ENCODE peak calls at places on chromosomes 1 and 21, in five cellular contexts. One of them, this sample, is unnamed. For H3K4me1, the result is how much of the 10 kb centered on the place peaks cover.

GRCh38 chr1:2486558-2486957 is 10.5 kb downstream of the PLCH2 start:
- DNase-seq in fibroblast of lung: no peak
- DNase-seq in A673: no peak
- DNase-seq in uterus: no peak
- DNase-seq in CD8-positive, alpha-beta T cell: no peak
- DNase-seq in this sample: no peak

GRCh38 chr1:168470821-168471473 is 72.8 kb downstream of the XCL2 start:
- DNase-seq in fibroblast of lung: peak
- DNase-seq in A673: peak
- DNase-seq in uterus: no peak
- DNase-seq in CD8-positive, alpha-beta T cell: no peak
- DNase-seq in this sample: no peak

GRCh38 chr1:107692580-107693345 is 272.2 kb downstream of the VAV3 start:
- DNase-seq in fibroblast of lung: no peak
- DNase-seq in A673: no peak
- DNase-seq in uterus: no peak
- DNase-seq in CD8-positive, alpha-beta T cell: no peak
- DNase-seq in this sample: no peak

GRCh38 chr1:71228727-71229371 is 148.0 kb upstream of the ZRANB2 start:
- DNase-seq in fibroblast of lung: peak
- DNase-seq in A673: no peak
- DNase-seq in uterus: no peak
- DNase-seq in CD8-positive, alpha-beta T cell: no peak
- DNase-seq in this sample: no peak

GRCh38 chr1:14552246-14552970 is 46.1 kb upstream of the KAZN start:
- DNase-seq in fibroblast of lung: no peak
- DNase-seq in A673: no peak
- DNase-seq in uterus: no peak
- DNase-seq in CD8-positive, alpha-beta T cell: no peak
- DNase-seq in this sample: no peak

GRCh38 chr21:44847261-44848056 is 26.0 kb downstream of the PTTG1IP start:
- DNase-seq in fibroblast of lung: no peak
- DNase-seq in A673: no peak
- DNase-seq in uterus: no peak
- DNase-seq in CD8-positive, alpha-beta T cell: no peak
- DNase-seq in this sample: no peak

GRCh38 chr1:162732566-162733335 is 57.8 kb upstream of the HSD17B7 start:
- DNase-seq in fibroblast of lung: peak
- DNase-seq in A673: peak
- DNase-seq in uterus: peak
- DNase-seq in CD8-positive, alpha-beta T cell: no peak
- DNase-seq in this sample: no peak

GRCh38 chr1:10606070-10606469 is 131.3 kb downstream of the PEX14 start:
- DNase-seq in fibroblast of lung: no peak
- DNase-seq in A673: no peak
- DNase-seq in uterus: no peak
- DNase-seq in CD8-positive, alpha-beta T cell: no peak
- DNase-seq in this sample: no peak

GRCh38 chr1:63883494-63884235 is 109.8 kb downstream of the ROR1 start:
- DNase-seq in fibroblast of lung: no peak
- DNase-seq in A673: no peak
- DNase-seq in uterus: no peak
- DNase-seq in CD8-positive, alpha-beta T cell: no peak
- DNase-seq in this sample: no peak

GRCh38 chr1:6348511-6349191 is 44.9 kb downstream of the ACOT7 start:
- DNase-seq in fibroblast of lung: peak
- DNase-seq in A673: peak
- DNase-seq in uterus: no peak
- DNase-seq in CD8-positive, alpha-beta T cell: no peak
- DNase-seq in this sample: no peak

GRCh38 chr21:43719748-43720538 is 1.0 kb downstream of the PDXK start:
- DNase-seq in fibroblast of lung: no peak
- DNase-seq in A673: no peak
- DNase-seq in uterus: no peak
- DNase-seq in CD8-positive, alpha-beta T cell: no peak
- DNase-seq in this sample: peak

GRCh38 chr21:26840912-26841311 is 4.3 kb downstream of the ADAMTS1 start:
- DNase-seq in fibroblast of lung: peak
- DNase-seq in A673: peak
- DNase-seq in uterus: peak
- DNase-seq in CD8-positive, alpha-beta T cell: no peak
- DNase-seq in this sample: no peak

GRCh38 chr21:26842976-26843911 is 2.0 kb downstream of the ADAMTS1 start:
- DNase-seq in fibroblast of lung: peak
- DNase-seq in A673: peak
- DNase-seq in uterus: peak
- DNase-seq in CD8-positive, alpha-beta T cell: no peak
- DNase-seq in this sample: no peak

GRCh38 chr21:26840206-26840605 is 5.0 kb downstream of the ADAMTS1 start:
- DNase-seq in fibroblast of lung: peak
- DNase-seq in A673: no peak
- DNase-seq in uterus: no peak
- DNase-seq in CD8-positive, alpha-beta T cell: no peak
- DNase-seq in this sample: no peak

GRCh38 chr21:26843912-26844257 is 1.3 kb downstream of the ADAMTS1 start:
- DNase-seq in fibroblast of lung: peak
- DNase-seq in A673: peak
- DNase-seq in uterus: no peak
- DNase-seq in CD8-positive, alpha-beta T cell: no peak
- DNase-seq in this sample: no peak

DNA sequence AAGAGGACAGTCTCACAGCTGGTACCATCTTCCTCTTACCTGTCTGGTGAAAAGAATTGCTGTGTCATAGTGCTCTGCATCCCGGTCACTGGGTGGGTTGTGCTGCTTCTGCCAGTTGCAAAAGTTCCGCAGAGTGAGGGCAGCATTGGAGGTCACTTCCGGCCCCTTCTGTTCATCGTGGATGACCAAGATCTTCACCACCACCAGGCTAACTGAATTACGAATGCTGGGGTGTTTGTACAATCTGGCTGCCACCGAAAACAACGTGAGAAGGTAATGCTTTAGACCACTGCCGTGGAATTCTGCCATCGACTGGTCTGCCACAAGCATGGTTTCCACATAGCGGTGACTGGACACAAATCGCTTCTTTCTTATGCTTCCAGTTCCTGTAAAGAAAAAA is 2.9 kb downstream of the ADAMTS1 start:
- DNase-seq in fibroblast of lung: peak
- DNase-seq in A673: no peak
- DNase-seq in uterus: no peak
- DNase-seq in CD8-positive, alpha-beta T cell: no peak
- DNase-seq in this sample: no peak
- H3K4me1 ChIP-seq in fibroblast of lung: under half
- H3K4me1 ChIP-seq in A673: under half
- H3K4me1 ChIP-seq in uterus: under half
- H3K4me1 ChIP-seq in CD8-positive, alpha-beta T cell: under half
- H3K4me1 ChIP-seq in this sample: under half

GRCh38 chr1:110627763-110628162 is 21.6 kb upstream of the KCNA2 start:
- DNase-seq in fibroblast of lung: no peak
- DNase-seq in A673: no peak
- DNase-seq in uterus: no peak
- DNase-seq in CD8-positive, alpha-beta T cell: no peak
- DNase-seq in this sample: no peak
- H3K4me3 ChIP-seq in fibroblast of lung: no peak
- H3K4me3 ChIP-seq in A673: no peak
- H3K4me3 ChIP-seq in uterus: no peak
- H3K4me3 ChIP-seq in CD8-positive, alpha-beta T cell: no peak
- H3K4me3 ChIP-seq in this sample: no peak

GRCh38 chr1:8506995-8507615 is 189.2 kb downstream of the SLC45A1 start:
- DNase-seq in fibroblast of lung: no peak
- DNase-seq in A673: no peak
- DNase-seq in uterus: no peak
- DNase-seq in CD8-positive, alpha-beta T cell: no peak
- DNase-seq in this sample: peak
- H3K4me1 ChIP-seq in fibroblast of lung: under half
- H3K4me1 ChIP-seq in A673: under half
- H3K4me1 ChIP-seq in uterus: under half
- H3K4me1 ChIP-seq in CD8-positive, alpha-beta T cell: under half
- H3K4me1 ChIP-seq in this sample: under half

DNA sequence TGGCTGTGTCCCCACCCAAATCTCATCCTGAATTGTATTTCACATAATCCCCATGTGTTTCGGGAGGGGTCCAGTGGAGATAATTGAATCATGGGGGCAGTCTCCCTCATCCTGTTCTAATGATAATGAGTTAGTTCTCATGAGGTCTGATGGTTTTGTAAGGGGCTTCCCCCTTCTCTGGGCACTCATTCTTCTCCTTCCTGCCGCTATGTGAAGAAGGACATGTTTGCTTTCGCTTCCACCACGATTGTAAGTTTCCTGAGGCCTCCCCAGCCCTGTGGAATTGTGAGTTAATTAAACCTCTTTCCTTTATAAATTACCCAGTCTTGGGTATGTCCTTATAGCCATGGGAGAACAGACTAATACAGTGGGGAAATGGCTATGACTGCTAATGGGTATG is 72.7 kb upstream of the ZNF648 start:
- DNase-seq in fibroblast of lung: no peak
- DNase-seq in A673: no peak
- DNase-seq in uterus: no peak
- DNase-seq in CD8-positive, alpha-beta T cell: no peak
- DNase-seq in this sample: no peak
- H3K4me3 ChIP-seq in fibroblast of lung: no peak
- H3K4me3 ChIP-seq in A673: no peak
- H3K4me3 ChIP-seq in uterus: no peak
- H3K4me3 ChIP-seq in CD8-positive, alpha-beta T cell: no peak
- H3K4me3 ChIP-seq in this sample: no peak

DNA sequence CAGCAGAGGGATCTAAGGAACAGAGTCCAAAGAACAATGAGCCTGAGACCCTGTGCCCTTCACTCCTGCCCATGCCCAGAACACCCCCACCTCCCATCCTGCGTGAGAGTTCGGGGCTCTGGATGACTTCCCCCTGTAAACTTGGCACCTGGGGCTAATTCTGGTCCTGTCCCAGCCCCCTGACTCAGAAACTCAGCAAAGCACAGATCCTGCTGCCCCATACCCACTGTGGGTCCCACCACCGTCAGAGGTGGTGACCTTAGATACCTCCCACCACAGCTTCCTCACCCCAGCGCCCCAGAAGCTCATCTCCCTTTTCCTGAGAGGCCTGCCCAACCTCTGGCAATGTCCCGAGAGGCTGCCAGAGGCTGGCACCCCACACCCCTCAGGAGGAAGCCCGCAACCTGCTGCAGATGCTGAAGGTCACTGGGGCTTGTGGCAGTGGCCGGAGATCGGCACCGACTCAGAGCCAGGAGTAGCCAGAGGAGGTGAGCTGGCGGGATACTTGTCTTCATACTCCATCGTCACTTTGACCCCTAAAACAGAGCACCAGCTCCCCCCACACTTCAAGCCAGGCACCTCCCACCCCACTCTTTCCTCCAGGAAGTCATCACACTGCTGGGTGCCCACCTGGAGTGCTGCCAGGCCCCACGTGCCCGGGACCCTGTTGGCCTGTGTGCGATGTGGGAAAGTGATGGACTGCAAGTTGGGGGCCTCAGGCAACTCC is 111.6 kb upstream of the IFFO2 start:
- DNase-seq in fibroblast of lung: no peak
- DNase-seq in A673: no peak
- DNase-seq in uterus: no peak
- DNase-seq in CD8-positive, alpha-beta T cell: no peak
- DNase-seq in this sample: no peak
- H3K4me1 ChIP-seq in fibroblast of lung: under half
- H3K4me1 ChIP-seq in A673: under half
- H3K4me1 ChIP-seq in uterus: under half
- H3K4me1 ChIP-seq in CD8-positive, alpha-beta T cell: under half
- H3K4me1 ChIP-seq in this sample: under half

This sample was measured in Karpas-422.